ENCODE peak calls at places on chromosomes 3 and 15, in ten cellular contexts. K is IMR-90, V is MM.1S, E is K562, N is SK-N-SH, X is PC-3, Q is H1, J is fibroblast of lung, P is mammary epithelial cell, G is neuronal stem cell. C is an unnamed sample.

GRCh38 chr3:48407542-48408099 is 22.3 kb downstream of the PLXNB1 start:
- DNase-seq in K (no peak), V (no peak), E (no peak), N (no peak), X (no peak), Q (no peak), J (no peak), P (no peak), G (no peak), C (no peak)

GRCh38 chr3:85120879-85121278 is 162.1 kb downstream of the CADM2 start:
- DNase-seq in K (no peak), V (no peak), E (no peak), N (no peak), X (no peak), Q (no peak), J (no peak), P (no peak), G (no peak), C (no peak)

GRCh38 chr3:151724846-151725562 is 8.7 kb upstream of the AADACL2 start:
- DNase-seq in K (peak), V (no peak), E (no peak), N (no peak), X (peak), Q (no peak), J (no peak), P (peak), G (no peak), C (peak)

GRCh38 chr15:50190166-50190570 is 8.2 kb downstream of the SLC27A2 start:
- DNase-seq in K (no peak), V (no peak), E (no peak), N (no peak), X (no peak), Q (no peak), J (no peak), P (no peak), G (no peak), C (no peak)

GRCh38 chr3:23490459-23490858 is 287.3 kb downstream of the UBE2E2 start:
- DNase-seq in K (peak), V (no peak), E (no peak), N (no peak), X (peak), Q (no peak), J (peak), P (peak), G (no peak), C (peak)

GRCh38 chr3:111808439-111808838 is 50.6 kb upstream of the PHLDB2 start:
- DNase-seq in K (peak), V (no peak), E (no peak), N (no peak), X (peak), Q (no peak), J (peak), P (peak), G (no peak), C (peak)

GRCh38 chr3:151227438-151228290 is 24.6 kb upstream of the GPR171 start:
- DNase-seq in K (peak), V (peak), E (peak), N (peak), X (peak), Q (peak), J (peak), P (peak), G (peak), C (peak)

GRCh38 chr3:158773845-158774542 is 27.9 kb upstream of the MFSD1 start:
- DNase-seq in K (peak), V (no peak), E (no peak), N (no peak), X (peak), Q (no peak), J (peak), P (peak), G (no peak), C (peak)

GRCh38 chr3:182438398-182438797 is 354.9 kb upstream of the ATP11B start:
- DNase-seq in K (no peak), V (no peak), E (no peak), N (no peak), X (no peak), Q (no peak), J (no peak), P (no peak), G (no peak), C (no peak)

GRCh38 chr3:188339410-188340295 is 185.7 kb downstream of the LPP start:
- DNase-seq in K (no peak), V (no peak), E (no peak), N (no peak), X (no peak), Q (no peak), J (no peak), P (no peak), G (no peak), C (no peak)

GRCh38 chr15:45166792-45167630 is 20.8 kb downstream of the SHF start:
- DNase-seq in K (peak), V (peak), E (peak), N (peak), X (peak), Q (peak), J (peak), P (peak), G (peak), C (peak)

GRCh38 chr3:20123121-20123652 is 62.8 kb downstream of the SGO1 start:
- DNase-seq in K (no peak), V (no peak), E (no peak), N (no peak), X (no peak), Q (no peak), J (no peak), P (no peak), G (no peak), C (no peak)

GRCh38 chr3:169241928-169242751 is 421.4 kb downstream of the MECOM start:
- DNase-seq in K (peak), V (no peak), E (no peak), N (peak), X (no peak), Q (no peak), J (peak), P (peak), G (peak), C (peak)

GRCh38 chr3:178513539-178514410 is 22.5 kb upstream of the KCNMB2 start:
- DNase-seq in K (no peak), V (peak), E (no peak), N (no peak), X (no peak), Q (no peak), J (peak), P (no peak), G (no peak), C (no peak)

GRCh38 chr3:133663569-133664313 is 2.0 kb upstream of the TOPBP1 start:
- DNase-seq in K (peak), V (peak), E (peak), N (peak), X (peak), Q (no peak), J (peak), P (peak), G (peak), C (peak)

GRCh38 chr15:31236184-31237041 is 90.2 kb upstream of the KLF13 start:
- DNase-seq in K (peak), V (peak), E (peak), N (peak), X (peak), Q (no peak), J (peak), P (peak), G (no peak), C (peak)

GRCh38 chr3:123447749-123448502 is 964 bp downstream of the ADCY5 start:
- DNase-seq in K (no peak), V (no peak), E (peak), N (peak), X (no peak), Q (no peak), J (no peak), P (no peak), G (peak), C (no peak)

GRCh38 chr3:97510795-97511194 is 253.8 kb upstream of the ARL6 start:
- DNase-seq in K (no peak), V (no peak), E (no peak), N (no peak), X (peak), Q (no peak), J (no peak), P (no peak), G (peak), C (no peak)

GRCh38 chr15:45401665-45402161 is 23.4 kb upstream of the GATM start:
- DNase-seq in K (no peak), V (peak), E (no peak), N (peak), X (no peak), Q (no peak), J (no peak), P (no peak), G (no peak), C (no peak)

GRCh38 chr3:152811974-152812760 is 22.8 kb upstream of the P2RY1 start:
- DNase-seq in K (no peak), V (no peak), E (no peak), N (no peak), X (no peak), Q (no peak), J (no peak), P (no peak), G (no peak), C (no peak)

GRCh38 chr3:98894791-98895576 is 6.5 kb downstream of the DCBLD2 start:
- DNase-seq in K (no peak), V (no peak), E (no peak), N (no peak), X (no peak), Q (no peak), J (no peak), P (no peak), G (no peak), C (no peak)

GRCh38 chr15:83714888-83715287 is 61.0 kb downstream of the ADAMTSL3 start:
- DNase-seq in K (no peak), V (no peak), E (no peak), N (no peak), X (peak), Q (no peak), J (no peak), P (no peak), G (no peak), C (no peak)

GRCh38 chr15:55197362-55197705 is 593 bp upstream of the RSL24D1 start:
- DNase-seq in K (no peak), V (peak), E (no peak), N (no peak), X (no peak), Q (no peak), J (no peak), P (no peak), G (no peak), C (no peak)

GRCh38 chr3:50395070-50395860 is 35.9 kb upstream of the TMEM115 start:
- DNase-seq in K (no peak), V (no peak), E (no peak), N (no peak), X (no peak), Q (no peak), J (no peak), P (no peak), G (no peak), C (no peak)

GRCh38 chr3:187833799-187834578 is 88.7 kb upstream of the BCL6 start:
- DNase-seq in K (no peak), V (no peak), E (no peak), N (no peak), X (no peak), Q (no peak), J (no peak), P (no peak), G (no peak), C (no peak)

GRCh38 chr15:70867911-70868467 is 14.0 kb upstream of the LARP6 start:
- DNase-seq in K (peak), V (no peak), E (no peak), N (peak), X (no peak), Q (no peak), J (peak), P (peak), G (no peak), C (peak)

GRCh38 chr3:197343656-197344408 is 45.4 kb upstream of the DLG1 start:
- DNase-seq in K (no peak), V (no peak), E (no peak), N (no peak), X (no peak), Q (no peak), J (no peak), P (no peak), G (no peak), C (no peak)

GRCh38 chr3:126557761-126558160 is 971 bp downstream of the C3orf22 start:
- DNase-seq in K (no peak), V (no peak), E (no peak), N (peak), X (no peak), Q (no peak), J (no peak), P (no peak), G (no peak), C (no peak)

GRCh38 chr15:80582816-80583423 is 112.2 kb upstream of the ABHD17C start:
- DNase-seq in K (no peak), V (no peak), E (no peak), N (no peak), X (no peak), Q (no peak), J (no peak), P (no peak), G (no peak), C (no peak)

GRCh38 chr15:78565951-78566774 is 843 bp downstream of the CHRNA5 start:
- DNase-seq in K (peak), V (peak), E (peak), N (peak), X (peak), Q (no peak), J (peak), P (peak), G (peak), C (peak)

GRCh38 chr15:63915209-63915887 is 81.6 kb upstream of the HERC1 start:
- DNase-seq in K (no peak), V (no peak), E (peak), N (no peak), X (no peak), Q (no peak), J (no peak), P (no peak), G (no peak), C (no peak)

GRCh38 chr3:57411715-57412114 is 119.2 kb upstream of the ASB14 start:
- DNase-seq in K (no peak), V (no peak), E (no peak), N (no peak), X (no peak), Q (no peak), J (no peak), P (no peak), G (no peak), C (no peak)

GRCh38 chr3:14092464-14092863 is 32.2 kb downstream of the CHCHD4 start:
- DNase-seq in K (no peak), V (no peak), E (no peak), N (no peak), X (no peak), Q (no peak), J (no peak), P (no peak), G (no peak), C (no peak)

GRCh38 chr15:80840173-80841130 is 61.3 kb downstream of the CEMIP start:
- DNase-seq in K (peak), V (no peak), E (no peak), N (no peak), X (no peak), Q (no peak), J (no peak), P (no peak), G (no peak), C (no peak)

GRCh38 chr3:110528305-110529121 is 543.1 kb upstream of the NECTIN3 start:
- DNase-seq in K (peak), V (no peak), E (peak), N (no peak), X (no peak), Q (no peak), J (no peak), P (no peak), G (no peak), C (no peak)

GRCh38 chr3:123297627-123297899 is 95.8 kb downstream of the SEC22A start:
- DNase-seq in K (no peak), V (no peak), E (peak), N (no peak), X (peak), Q (no peak), J (no peak), P (no peak), G (no peak), C (no peak)

GRCh38 chr15:41490355-41490754 is 3.3 kb upstream of the ITPKA start:
- DNase-seq in K (peak), V (no peak), E (peak), N (peak), X (peak), Q (no peak), J (peak), P (peak), G (no peak), C (peak)

GRCh38 chr3:95810468-95810867 is 1003.9 kb upstream of the EPHA6 start:
- DNase-seq in K (no peak), V (no peak), E (no peak), N (no peak), X (peak), Q (no peak), J (no peak), P (no peak), G (no peak), C (no peak)

GRCh38 chr3:71710906-71711494 is 14.2 kb downstream of the EIF4E3 start:
- DNase-seq in K (peak), V (peak), E (peak), N (peak), X (peak), Q (no peak), J (peak), P (peak), G (peak), C (peak)

DNA sequence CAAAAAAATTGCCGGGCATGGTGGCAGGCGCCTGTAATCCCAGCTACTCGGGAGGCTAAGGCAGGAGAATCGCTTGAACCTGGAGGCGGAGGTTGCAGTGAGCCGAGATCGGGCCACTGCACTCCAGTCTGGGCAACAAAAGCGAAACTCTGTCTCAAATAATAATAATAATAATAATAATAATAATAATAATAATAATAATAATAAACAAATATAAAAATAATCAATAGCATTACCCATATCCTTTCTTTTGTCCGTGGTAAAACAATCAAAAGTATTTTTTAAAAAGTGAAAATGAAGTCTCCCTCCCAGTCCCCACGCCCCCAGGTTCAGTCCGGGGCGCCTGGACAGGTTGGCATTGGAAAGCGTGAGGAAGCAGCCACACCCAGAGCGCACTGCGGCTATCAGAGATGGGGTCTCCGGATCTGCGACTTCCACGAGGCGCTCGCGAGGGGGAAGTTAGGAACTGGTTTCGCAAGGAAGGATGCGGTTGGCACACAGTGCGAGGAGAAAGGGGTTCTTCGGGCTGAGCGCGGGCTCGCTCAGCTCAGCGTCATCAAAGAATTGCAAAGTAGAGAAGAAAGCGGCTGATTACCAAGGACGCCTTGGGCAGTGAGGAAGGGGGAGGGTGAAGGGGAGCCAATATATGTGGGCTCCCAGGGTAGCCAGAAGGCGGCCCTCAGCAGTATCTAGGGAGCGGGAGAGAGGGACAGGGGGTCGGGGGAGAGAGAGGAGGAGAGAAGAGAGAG is 69.5 kb upstream of the EPHB3 start:
- DNase-seq in K (no peak), V (no peak), E (no peak), N (no peak), X (no peak), Q (no peak), J (no peak), P (no peak), G (no peak), C (no peak)
- H3K4me3 ChIP-seq in K (no peak), V (no peak), E (no peak), N (no peak), X (peak), Q (peak), J (peak), P (peak), G (peak), C (no peak)

GRCh38 chr3:4853749-4854140 is 125.5 kb upstream of the BHLHE40 start:
- DNase-seq in K (no peak), V (no peak), E (no peak), N (no peak), X (no peak), Q (no peak), J (no peak), P (no peak), G (no peak), C (no peak)
- H2AFZ ChIP-seq in K (no peak), V (no peak), E (no peak), N (peak), X (no peak), Q (peak), J (no peak), P (peak), G (no peak), C (peak)

GRCh38 chr15:40436892-40437753 is 3.6 kb upstream of the BAHD1 start:
- DNase-seq in K (no peak), V (no peak), E (no peak), N (peak), X (no peak), Q (no peak), J (no peak), P (no peak), G (no peak), C (no peak)

GRCh38 chr15:40438712-40439111 is 2.0 kb upstream of the BAHD1 start:
- DNase-seq in K (no peak), V (no peak), E (no peak), N (no peak), X (no peak), Q (no peak), J (no peak), P (no peak), G (no peak), C (no peak)

GRCh38 chr15:40435331-40436089 is 5.2 kb upstream of the BAHD1 start:
- DNase-seq in K (no peak), V (no peak), E (no peak), N (no peak), X (no peak), Q (no peak), J (no peak), P (no peak), G (no peak), C (no peak)

GRCh38 chr15:40437754-40438687 is 2.7 kb upstream of the BAHD1 start:
- DNase-seq in K (no peak), V (no peak), E (no peak), N (no peak), X (no peak), Q (no peak), J (no peak), P (no peak), G (no peak), C (no peak)

GRCh38 chr15:40436116-40436891 is 4.4 kb upstream of the BAHD1 start:
- DNase-seq in K (no peak), V (no peak), E (peak), N (peak), X (no peak), Q (no peak), J (no peak), P (no peak), G (no peak), C (no peak)
- H3K9ac ChIP-seq in K (no peak), V (peak), E (peak), N (peak), X (no peak), Q (peak), J (no peak), P (no peak), G (peak), C (no peak)

GRCh38 chr3:68009865-68010264 is 355.5 kb upstream of the SUCLG2 start:
- DNase-seq in K (no peak), V (no peak), E (no peak), N (no peak), X (no peak), Q (no peak), J (no peak), P (no peak), G (no peak), C (no peak)

GRCh38 chr3:68007621-68008226 is 353.3 kb upstream of the SUCLG2 start:
- DNase-seq in K (no peak), V (no peak), E (no peak), N (peak), X (no peak), Q (peak), J (no peak), P (no peak), G (peak), C (no peak)
- H3K4me3 ChIP-seq in K (no peak), V (no peak), E (no peak), N (no peak), X (no peak), Q (peak), J (no peak), P (no peak), G (peak), C (no peak)

DNA sequence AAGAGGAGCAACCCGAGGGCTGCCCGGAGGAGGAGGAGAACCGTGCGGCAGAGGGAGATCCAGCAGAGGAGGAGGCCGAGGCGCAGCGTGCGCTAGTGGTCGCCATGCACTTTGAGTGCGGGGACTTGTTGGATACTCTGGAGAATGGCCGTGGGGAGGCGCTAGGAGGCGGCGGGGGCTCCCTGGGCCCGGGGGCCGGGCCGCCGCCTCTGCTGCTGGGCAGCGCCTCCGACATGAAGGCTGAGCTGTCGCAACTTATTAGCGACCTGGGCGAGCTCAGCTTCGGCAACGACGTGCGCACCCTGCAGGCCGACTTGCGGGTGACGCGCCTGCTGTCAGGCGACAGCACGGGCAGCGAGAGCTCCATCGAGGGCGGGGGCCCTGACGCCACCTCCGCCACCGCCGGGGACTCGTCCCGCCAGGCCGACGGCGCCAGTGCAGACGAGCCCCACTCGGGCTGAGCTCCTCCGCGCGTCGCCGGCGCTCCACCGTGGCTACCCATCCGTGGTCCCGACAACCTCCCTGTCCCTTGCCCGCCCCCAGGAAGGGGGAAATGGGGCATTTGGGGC is 2.0 kb downstream of the FAM43A start:
- DNase-seq in K (peak), V (peak), E (no peak), N (peak), X (peak), Q (peak), J (peak), P (peak), G (peak), C (peak)
- H2AFZ ChIP-seq in K (peak), V (peak), E (no peak), N (no peak), X (no peak), Q (peak), J (peak), P (peak), G (no peak), C (peak)